ENCODE peak calls at places on chromosome X, in five cellular contexts. G is GM06990; T is tibial nerve; D is activated naive CD4-positive, alpha-beta T cell treated with anti-CD3 and anti-CD28 coated beads, Interleukin-2, amount 50 U/mL, for 16 hours; H is PC-9. S is an unnamed sample.

GRCh38 chrX:86002076-86002896 is 45.1 kb downstream of the CHM start:
- DNase-seq in G (no peak), T (no peak), D (no peak), H (peak; percentile 72), S (no peak)

GRCh38 chrX:111170017-111170416 is 74.0 kb downstream of the PAK3 start:
- DNase-seq in G (no peak), T (no peak), D (no peak), H (no peak), S (no peak)

GRCh38 chrX:40009462-40009851 is 88.3 kb downstream of the BCOR start:
- DNase-seq in G (no peak), T (no peak), D (no peak), H (no peak), S (no peak)

GRCh38 chrX:69015156-69015555 is 150.1 kb downstream of the PJA1 start:
- DNase-seq in G (no peak), T (no peak), D (no peak), H (no peak), S (no peak)

GRCh38 chrX:20361081-20361889 is 94.6 kb upstream of the RPS6KA3 start:
- DNase-seq in G (no peak), T (peak; percentile 21), D (no peak), H (no peak), S (no peak)

GRCh38 chrX:12159799-12160198 is 21.5 kb downstream of the FRMPD4 start:
- DNase-seq in G (no peak), T (no peak), D (no peak), H (no peak), S (no peak)

GRCh38 chrX:15751160-15751819 is 13.2 kb downstream of the CA5B start:
- DNase-seq in G (no peak), T (no peak), D (no peak), H (no peak), S (no peak)

GRCh38 chrX:48831909-48832291 is 3.5 kb downstream of the PCSK1N start:
- DNase-seq in G (no peak), T (no peak), D (no peak), H (peak; percentile 1), S (no peak)

GRCh38 chrX:67558267-67558666 is 14.4 kb downstream of the AR start:
- DNase-seq in G (no peak), T (no peak), D (no peak), H (no peak), S (no peak)

GRCh38 chrX:48684134-48684533 is 535 bp downstream of the WAS start:
- DNase-seq in G (no peak), T (no peak), D (no peak), H (no peak), S (no peak)

GRCh38 chrX:40084471-40084870 is 13.3 kb downstream of the BCOR start:
- DNase-seq in G (no peak), T (no peak), D (no peak), H (no peak), S (no peak)

GRCh38 chrX:39850630-39851152 is 247.1 kb downstream of the BCOR start:
- DNase-seq in G (no peak), T (no peak), D (no peak), H (no peak), S (no peak)

GRCh38 chrX:136209016-136209738 is 42.0 kb downstream of the MAP7D3 start:
- DNase-seq in G (no peak), T (peak; percentile 43), D (peak; percentile 42), H (no peak), S (no peak)

GRCh38 chrX:33324099-33324498 is 112.8 kb upstream of the DMD start:
- DNase-seq in G (no peak), T (no peak), D (no peak), H (no peak), S (no peak)

GRCh38 chrX:16577483-16578029 is 72.4 kb upstream of the S100G start:
- DNase-seq in G (no peak), T (no peak), D (no peak), H (no peak), S (no peak)

GRCh38 chrX:68719904-68720614 is 72.6 kb downstream of the STARD8 start:
- DNase-seq in G (no peak), T (no peak), D (no peak), H (no peak), S (no peak)

GRCh38 chrX:8364369-8365141 is 100.1 kb upstream of the VCX3B start:
- DNase-seq in G (no peak), T (no peak), D (no peak), H (peak; percentile 13), S (no peak)

GRCh38 chrX:145609951-145610511 is 207.6 kb upstream of the SLITRK2 start:
- DNase-seq in G (no peak), T (no peak), D (no peak), H (no peak), S (no peak)

GRCh38 chrX:39773923-39774803 is 323.6 kb downstream of the BCOR start:
- DNase-seq in G (no peak), T (no peak), D (peak; percentile 33), H (no peak), S (no peak)

GRCh38 chrX:38110231-38110630 is 103.9 kb downstream of the SYTL5 start:
- DNase-seq in G (no peak), T (no peak), D (no peak), H (no peak), S (no peak)

GRCh38 chrX:23911436-23911835 is 3.6 kb downstream of the CXorf58 start:
- DNase-seq in G (no peak), T (no peak), D (no peak), H (no peak), S (no peak)

GRCh38 chrX:40496728-40497127 is 84.0 kb upstream of the ATP6AP2 start:
- DNase-seq in G (no peak), T (no peak), D (no peak), H (no peak), S (no peak)

GRCh38 chrX:78092296-78092695 is 11.8 kb upstream of the PGK1 start:
- DNase-seq in G (peak; percentile 46), T (no peak), D (no peak), H (peak; percentile 8), S (no peak)

GRCh38 chrX:10756365-10756915 is 136.1 kb upstream of the MID1 start:
- DNase-seq in G (no peak), T (no peak), D (no peak), H (peak; percentile 34), S (no peak)

GRCh38 chrX:78540171-78540570 is 119.0 kb downstream of the RTL3 start:
- DNase-seq in G (no peak), T (no peak), D (no peak), H (no peak), S (no peak)

GRCh38 chrX:43970528-43970927 is 2.7 kb downstream of the NDP start:
- DNase-seq in G (no peak), T (no peak), D (no peak), H (no peak), S (no peak)

GRCh38 chrX:129777218-129777768 is 2.5 kb upstream of the SASH3 start:
- DNase-seq in G (peak; percentile 86), T (no peak), D (peak; percentile 66), H (peak; percentile 66), S (no peak)

GRCh38 chrX:86148594-86148993 is 343 bp downstream of the DACH2 start:
- DNase-seq in G (no peak), T (no peak), D (no peak), H (no peak), S (no peak)

GRCh38 chrX:12987900-12988594 is 13.1 kb downstream of the TMSB4X start:
- DNase-seq in G (no peak), T (no peak), D (no peak), H (no peak), S (no peak)

S was measured in GM12864.